ENCODE peak calls at places on chromosome 1, in five cellular contexts. One of them, this sample, is unnamed.

GRCh38 chr1:156749429-156750118 is 1.9 kb downstream of the HDGF start:
- DNase-seq in occipital lobe: no peak
- DNase-seq in left ventricle myocardium inferior: no peak
- DNase-seq in activated CD4-positive, alpha-beta T cell treated with anti-CD3 and anti-CD28 coated beads, Interleukin-2, amount 50 U/mL, for 1 hour: no peak
- DNase-seq in body of pancreas: peak
- DNase-seq in this sample: no peak

GRCh38 chr1:77888071-77888428 is 374 bp upstream of the NEXN start:
- DNase-seq in occipital lobe: peak
- DNase-seq in activated CD4-positive, alpha-beta T cell treated with anti-CD3 and anti-CD28 coated beads, Interleukin-2, amount 50 U/mL, for 1 hour: no peak
- DNase-seq in body of pancreas: no peak
- DNase-seq in left ventricle myocardium inferior: no peak
- DNase-seq in this sample: peak

GRCh38 chr1:204418174-204419063 is 6.8 kb upstream of the PPP1R15B start:
- DNase-seq in activated CD4-positive, alpha-beta T cell treated with anti-CD3 and anti-CD28 coated beads, Interleukin-2, amount 50 U/mL, for 1 hour: no peak
- DNase-seq in body of pancreas: no peak
- DNase-seq in left ventricle myocardium inferior: no peak
- DNase-seq in occipital lobe: no peak
- DNase-seq in this sample: no peak

GRCh38 chr1:223745731-223746130 is 33.4 kb downstream of the CAPN2 start:
- DNase-seq in occipital lobe: no peak
- DNase-seq in body of pancreas: no peak
- DNase-seq in activated CD4-positive, alpha-beta T cell treated with anti-CD3 and anti-CD28 coated beads, Interleukin-2, amount 50 U/mL, for 1 hour: no peak
- DNase-seq in left ventricle myocardium inferior: no peak
- DNase-seq in this sample: no peak

GRCh38 chr1:3713840-3714239 is 38.4 kb upstream of the CCDC27 start:
- DNase-seq in occipital lobe: no peak
- DNase-seq in body of pancreas: no peak
- DNase-seq in activated CD4-positive, alpha-beta T cell treated with anti-CD3 and anti-CD28 coated beads, Interleukin-2, amount 50 U/mL, for 1 hour: no peak
- DNase-seq in left ventricle myocardium inferior: no peak
- DNase-seq in this sample: no peak

GRCh38 chr1:230215049-230215448 is 148.0 kb downstream of the GALNT2 start:
- DNase-seq in left ventricle myocardium inferior: peak
- DNase-seq in body of pancreas: peak
- DNase-seq in activated CD4-positive, alpha-beta T cell treated with anti-CD3 and anti-CD28 coated beads, Interleukin-2, amount 50 U/mL, for 1 hour: no peak
- DNase-seq in occipital lobe: peak
- DNase-seq in this sample: no peak

GRCh38 chr1:42692461-42692860 is 10.2 kb downstream of the YBX1 start:
- DNase-seq in activated CD4-positive, alpha-beta T cell treated with anti-CD3 and anti-CD28 coated beads, Interleukin-2, amount 50 U/mL, for 1 hour: no peak
- DNase-seq in left ventricle myocardium inferior: no peak
- DNase-seq in body of pancreas: peak
- DNase-seq in occipital lobe: no peak
- DNase-seq in this sample: no peak

GRCh38 chr1:84254703-84255238 is 46.7 kb upstream of the SAMD13 start:
- DNase-seq in left ventricle myocardium inferior: no peak
- DNase-seq in body of pancreas: no peak
- DNase-seq in occipital lobe: no peak
- DNase-seq in activated CD4-positive, alpha-beta T cell treated with anti-CD3 and anti-CD28 coated beads, Interleukin-2, amount 50 U/mL, for 1 hour: no peak
- DNase-seq in this sample: no peak

GRCh38 chr1:58783090-58783992 is 506 bp downstream of the JUN start:
- DNase-seq in activated CD4-positive, alpha-beta T cell treated with anti-CD3 and anti-CD28 coated beads, Interleukin-2, amount 50 U/mL, for 1 hour: no peak
- DNase-seq in left ventricle myocardium inferior: peak
- DNase-seq in occipital lobe: peak
- DNase-seq in body of pancreas: peak
- DNase-seq in this sample: no peak

GRCh38 chr1:242427519-242427918 is 97.0 kb downstream of the PLD5 start:
- DNase-seq in body of pancreas: no peak
- DNase-seq in left ventricle myocardium inferior: no peak
- DNase-seq in occipital lobe: no peak
- DNase-seq in activated CD4-positive, alpha-beta T cell treated with anti-CD3 and anti-CD28 coated beads, Interleukin-2, amount 50 U/mL, for 1 hour: no peak
- DNase-seq in this sample: no peak

GRCh38 chr1:56509713-56510641 is 69.4 kb downstream of the PLPP3 start:
- DNase-seq in left ventricle myocardium inferior: peak
- DNase-seq in activated CD4-positive, alpha-beta T cell treated with anti-CD3 and anti-CD28 coated beads, Interleukin-2, amount 50 U/mL, for 1 hour: no peak
- DNase-seq in body of pancreas: no peak
- DNase-seq in occipital lobe: no peak
- DNase-seq in this sample: no peak